ENCODE peak calls at places on chromosome 18, in ten cellular contexts. E, Q, X, G, N, Y, J, L, V and R are unnamed samples.

GRCh38 chr18:64807560-64807959 is 658.7 kb upstream of the LINC00305 start:
- DNase-seq in X (no peak), J (no peak), V (no peak), N (no peak), Q (peak), Y (no peak), L (no peak), G (no peak), E (no peak), R (no peak)

GRCh38 chr18:27226556-27227075 is 41.5 kb upstream of the CHST9 start:
- DNase-seq in J (no peak), X (no peak), E (no peak), Y (no peak), G (no peak), V (no peak), N (no peak), Q (no peak), L (no peak), R (no peak)

GRCh38 chr18:26747131-26747475 is 118.4 kb downstream of the AQP4 start:
- DNase-seq in E (no peak), V (no peak), Y (no peak), X (no peak), Q (no peak), L (no peak), J (no peak), N (no peak), G (no peak), R (no peak)

GRCh38 chr18:35513181-35513932 is 15.6 kb upstream of the INO80C start:
- DNase-seq in V (no peak), Q (no peak), N (peak), E (no peak), L (no peak), Y (peak), G (peak), J (no peak), X (peak), R (no peak)

GRCh38 chr18:10234912-10235439 is 219.5 kb upstream of the APCDD1 start:
- DNase-seq in N (no peak), G (no peak), X (peak), Y (no peak), J (no peak), Q (no peak), E (no peak), L (no peak), V (no peak), R (peak)

GRCh38 chr18:52220062-52220591 is 119.9 kb upstream of the DCC start:
- DNase-seq in J (no peak), V (no peak), N (no peak), E (no peak), Q (no peak), X (no peak), G (no peak), L (no peak), Y (no peak), R (no peak)

GRCh38 chr18:40159141-40160017 is 1795.7 kb upstream of the PIK3C3 start:
- DNase-seq in G (no peak), X (peak), J (no peak), Q (no peak), L (no peak), E (no peak), V (no peak), N (peak), Y (no peak), R (no peak)

GRCh38 chr18:50127516-50128229 is 67.3 kb downstream of the MYO5B start:
- DNase-seq in X (no peak), G (no peak), L (no peak), Q (no peak), V (no peak), J (no peak), N (peak), Y (peak), E (no peak), R (no peak)

GRCh38 chr18:27249933-27250332 is 64.8 kb upstream of the CHST9 start:
- DNase-seq in X (no peak), N (no peak), E (no peak), J (no peak), Y (no peak), G (no peak), V (no peak), L (no peak), Q (no peak), R (no peak)

GRCh38 chr18:57910134-57910533 is 107.0 kb upstream of the ATP8B1 start:
- DNase-seq in Q (no peak), L (no peak), V (no peak), X (no peak), N (no peak), J (no peak), G (no peak), E (no peak), Y (no peak), R (no peak)

GRCh38 chr18:5582849-5583667 is 39.3 kb upstream of the EPB41L3 start:
- DNase-seq in X (peak), E (no peak), Y (no peak), J (no peak), Q (no peak), N (no peak), V (no peak), L (no peak), G (no peak), R (no peak)

GRCh38 chr18:48330016-48330991 is 78.9 kb downstream of the ZBTB7C start:
- DNase-seq in J (no peak), X (peak), N (peak), V (no peak), L (no peak), E (no peak), Y (no peak), Q (no peak), G (no peak), R (peak)

GRCh38 chr18:11868230-11868629 is 17.0 kb downstream of the CHMP1B start:
- DNase-seq in Q (no peak), X (no peak), N (no peak), G (no peak), J (no peak), V (no peak), Y (no peak), L (no peak), E (no peak), R (no peak)

GRCh38 chr18:7896164-7896563 is 329.0 kb downstream of the PTPRM start:
- DNase-seq in J (no peak), N (no peak), L (no peak), E (no peak), Q (no peak), X (no peak), V (no peak), G (no peak), Y (no peak), R (no peak)

GRCh38 chr18:7897119-7897518 is 330.0 kb downstream of the PTPRM start:
- DNase-seq in J (no peak), V (no peak), G (no peak), N (no peak), X (no peak), L (no peak), Y (no peak), E (no peak), Q (no peak), R (no peak)

GRCh38 chr18:7895346-7895745 is 328.2 kb downstream of the PTPRM start:
- DNase-seq in Y (no peak), G (no peak), L (no peak), N (no peak), Q (no peak), V (no peak), J (no peak), E (no peak), X (no peak), R (no peak)

GRCh38 chr18:7899078-7899477 is 332.0 kb downstream of the PTPRM start:
- DNase-seq in V (no peak), X (no peak), J (no peak), Y (no peak), G (no peak), E (no peak), L (no peak), Q (no peak), N (no peak), R (no peak)

GRCh38 chr18:7898181-7898580 is 331.1 kb downstream of the PTPRM start:
- DNase-seq in Q (no peak), G (no peak), E (no peak), J (no peak), L (no peak), X (no peak), Y (no peak), V (no peak), N (no peak), R (no peak)
- TF ChIP-seq CTCF in Q (no peak), G (no peak), E (no peak), J (no peak), L (no peak), X (no peak), Y (no peak), V (no peak), N (no peak), R (no peak)

GRCh38 chr18:30622104-30622503 is 420.4 kb downstream of the DSC3 start:
- DNase-seq in X (no peak), V (no peak), Y (no peak), J (no peak), L (no peak), Q (no peak), E (no peak), G (no peak), N (no peak), R (no peak)
- TF ChIP-seq CTCF in X (no peak), V (no peak), Y (no peak), J (no peak), L (no peak), Q (no peak), E (no peak), G (no peak), N (no peak), R (no peak)

DNA sequence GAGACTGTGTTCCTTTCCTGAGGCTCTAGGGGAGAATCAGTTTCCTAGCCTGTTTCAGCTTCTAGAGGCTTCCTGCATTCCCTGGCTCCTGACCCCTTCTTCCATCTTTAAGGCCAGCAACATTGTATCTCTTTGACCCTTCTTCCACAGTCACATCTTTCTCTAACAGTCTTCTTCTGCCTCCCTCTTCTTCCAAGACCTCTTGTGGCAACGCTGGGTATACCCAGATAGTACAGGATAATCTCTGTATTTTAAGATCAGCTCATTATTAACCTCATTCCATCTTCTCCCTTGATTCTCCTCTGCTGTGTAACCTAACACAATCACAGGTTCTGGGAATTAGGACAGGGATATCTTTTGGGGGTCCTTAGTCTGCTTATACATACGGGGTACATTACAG is 8.9 kb upstream of the MYL12A start:
- DNase-seq in Y (no peak), N (no peak), J (no peak), L (no peak), E (no peak), V (no peak), G (no peak), X (no peak), Q (no peak), R (no peak)
- TF ChIP-seq CTCF in Y (no peak), N (peak), J (no peak), L (no peak), E (no peak), V (no peak), G (no peak), X (peak), Q (no peak), R (no peak)

GRCh38 chr18:55337908-55338521 is 250.0 kb downstream of the TCF4 start:
- DNase-seq in L (peak), E (no peak), J (peak), Y (no peak), Q (peak), G (peak), V (peak), N (no peak), X (no peak), R (no peak)

GRCh38 chr18:55340998-55341397 is 247.0 kb downstream of the TCF4 start:
- DNase-seq in V (no peak), G (no peak), J (no peak), X (no peak), N (no peak), L (no peak), Q (no peak), Y (no peak), E (no peak), R (no peak)

GRCh38 chr18:55337153-55337552 is 250.8 kb downstream of the TCF4 start:
- DNase-seq in N (no peak), V (no peak), G (no peak), Q (no peak), J (no peak), X (no peak), E (no peak), Y (no peak), L (no peak), R (no peak)

GRCh38 chr18:55339990-55340389 is 248.0 kb downstream of the TCF4 start:
- DNase-seq in X (no peak), Y (no peak), N (no peak), L (no peak), E (no peak), G (no peak), Q (no peak), V (no peak), J (no peak), R (no peak)

DNA sequence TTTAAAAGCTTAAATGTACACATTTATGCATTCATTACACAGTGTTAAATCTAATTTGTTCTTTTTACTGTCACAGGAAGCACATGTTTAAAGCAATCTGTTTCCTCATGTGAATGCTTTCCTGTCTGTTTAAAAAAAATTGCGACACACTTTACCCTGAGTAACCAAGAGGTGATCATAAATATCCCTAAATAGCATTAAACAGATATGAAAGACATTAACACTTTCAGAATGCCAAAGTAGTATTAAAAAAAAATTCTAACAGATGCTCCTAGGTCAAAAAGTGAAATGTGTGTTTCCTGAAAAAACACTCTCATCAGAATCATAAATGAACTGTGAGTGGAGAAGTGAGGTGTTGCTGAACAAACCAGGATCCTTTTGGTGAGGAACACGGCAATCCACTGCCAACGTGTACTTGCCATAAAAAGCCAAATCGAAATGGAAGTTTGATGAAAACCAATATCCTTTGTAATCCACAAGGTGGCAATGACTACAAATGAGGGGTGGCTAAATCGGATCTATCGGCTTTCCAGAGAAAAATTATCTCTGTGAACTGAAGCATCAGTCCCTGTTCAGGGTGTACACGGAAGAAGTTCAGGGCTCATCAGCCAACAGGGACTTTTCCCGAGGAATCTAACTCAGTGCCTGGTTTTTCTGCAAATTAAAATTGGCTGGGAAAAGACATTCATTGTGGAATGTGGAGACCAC is 248.9 kb downstream of the TCF4 start:
- DNase-seq in X (peak), Q (no peak), J (no peak), N (no peak), G (no peak), E (no peak), L (no peak), Y (no peak), V (no peak), R (no peak)
- TF ChIP-seq CTCF in X (peak), Q (peak), J (no peak), N (no peak), G (no peak), E (no peak), L (no peak), Y (no peak), V (peak), R (peak)

DNA sequence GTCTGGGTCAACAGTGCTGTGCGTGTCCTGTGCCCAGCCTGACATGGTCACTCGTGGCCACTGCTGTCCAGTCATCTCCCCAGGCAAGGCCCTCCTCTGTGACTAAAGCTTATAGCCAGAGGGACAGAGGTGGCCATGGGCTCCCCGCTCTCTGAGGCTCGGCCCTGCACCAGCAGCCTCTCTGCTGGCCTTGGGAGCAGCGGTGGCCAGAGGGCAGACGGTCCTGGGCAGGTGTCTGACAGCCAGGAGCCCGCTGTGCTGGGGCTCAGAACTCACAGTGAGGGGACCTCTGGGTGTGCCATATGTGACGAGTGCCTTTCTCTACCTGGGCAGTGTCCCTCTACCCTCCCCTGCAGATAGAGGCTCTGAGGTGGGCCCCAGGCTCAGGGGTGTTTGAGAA is 98.7 kb downstream of the FAM210A start:
- DNase-seq in N (no peak), Q (no peak), G (no peak), J (no peak), E (no peak), X (no peak), L (no peak), V (peak), Y (no peak), R (no peak)
- TF ChIP-seq CTCF in N (no peak), Q (no peak), G (no peak), J (no peak), E (no peak), X (no peak), L (no peak), V (no peak), Y (no peak), R (no peak)

DNA sequence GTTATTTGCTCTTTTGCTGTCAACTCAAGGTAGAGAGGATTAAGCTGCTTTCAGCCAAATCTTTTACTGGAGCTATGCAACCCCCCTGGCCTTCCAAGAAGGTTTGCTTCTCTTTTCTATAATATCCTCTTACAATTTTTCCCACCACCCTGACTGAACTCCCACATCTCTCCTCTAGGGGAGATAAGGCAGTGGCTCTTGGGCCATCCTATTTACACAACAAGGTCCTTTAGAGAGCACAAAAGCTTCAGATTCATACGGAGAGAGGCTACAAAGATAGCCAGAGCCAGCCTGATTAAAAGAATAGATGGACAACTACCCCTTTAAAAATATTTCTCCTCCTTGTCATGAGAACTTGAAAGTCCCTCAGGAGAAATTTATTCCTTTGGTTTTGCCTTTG is 95.7 kb downstream of the TPGS2 start:
- DNase-seq in Q (no peak), N (no peak), X (no peak), V (no peak), G (no peak), L (no peak), J (no peak), E (no peak), Y (no peak), R (no peak)
- TF ChIP-seq CTCF in Q (no peak), N (peak), X (no peak), V (no peak), G (no peak), L (no peak), J (no peak), E (no peak), Y (no peak), R (no peak)

GRCh38 chr18:63342206-63342605 is 22.6 kb upstream of the BCL2 start:
- DNase-seq in N (no peak), Y (no peak), G (no peak), L (peak), J (no peak), V (no peak), Q (no peak), E (no peak), X (peak), R (no peak)
- TF ChIP-seq CTCF in N (peak), Y (no peak), G (peak), L (no peak), J (no peak), V (peak), Q (no peak), E (peak), X (peak), R (peak)

GRCh38 chr18:8988262-8988871 is 114.1 kb upstream of the NDUFV2 start:
- DNase-seq in E (no peak), G (peak), Q (peak), Y (peak), N (peak), X (peak), J (peak), L (peak), V (peak), R (peak)
- TF ChIP-seq CTCF in E (peak), G (peak), Q (peak), Y (peak), N (peak), X (peak), J (peak), L (peak), V (peak), R (peak)